ENCODE peak calls at places on chromosomes 13 and 19, in six cellular contexts. One of them, this sample, is unnamed.
A peak's percentile ranks its signal among the peaks of the same experiment; 100 is the strongest.

GRCh38 chr19:23318143-23318542 is 67.9 kb upstream of the ZNF724 start:
- DNase-seq in thoracic aorta: no peak
- DNase-seq in hepatocyte: no peak
- DNase-seq in endodermal cell: no peak
- DNase-seq in A673: no peak
- DNase-seq in esophagus muscularis mucosa: no peak
- DNase-seq in this sample: no peak

GRCh38 chr19:16771618-16772017 is 52.0 kb downstream of the NWD1 start:
- DNase-seq in hepatocyte: peak; percentile 91
- DNase-seq in thoracic aorta: peak; percentile 78
- DNase-seq in A673: peak; percentile 90
- DNase-seq in endodermal cell: peak; percentile 95
- DNase-seq in esophagus muscularis mucosa: peak; percentile 97
- DNase-seq in this sample: peak; percentile 84

GRCh38 chr13:111361873-111362648 is 41.6 kb downstream of the TEX29 start:
- DNase-seq in A673: no peak
- DNase-seq in endodermal cell: no peak
- DNase-seq in esophagus muscularis mucosa: peak; percentile 70
- DNase-seq in hepatocyte: no peak
- DNase-seq in thoracic aorta: no peak
- DNase-seq in this sample: no peak

GRCh38 chr19:39843919-39844793 is 2.0 kb downstream of the FBL start:
- DNase-seq in A673: peak; percentile 71
- DNase-seq in esophagus muscularis mucosa: no peak
- DNase-seq in hepatocyte: peak; percentile 65
- DNase-seq in endodermal cell: no peak
- DNase-seq in thoracic aorta: no peak
- DNase-seq in this sample: no peak

GRCh38 chr13:70415141-70415540 is 306.9 kb upstream of the KLHL1 start:
- DNase-seq in thoracic aorta: no peak
- DNase-seq in A673: no peak
- DNase-seq in endodermal cell: no peak
- DNase-seq in esophagus muscularis mucosa: no peak
- DNase-seq in hepatocyte: peak; percentile 22
- DNase-seq in this sample: no peak

GRCh38 chr13:60047943-60048342 is 115.8 kb downstream of the DIAPH3 start:
- DNase-seq in thoracic aorta: no peak
- DNase-seq in hepatocyte: no peak
- DNase-seq in A673: peak; percentile 88
- DNase-seq in endodermal cell: no peak
- DNase-seq in esophagus muscularis mucosa: no peak
- DNase-seq in this sample: no peak

GRCh38 chr19:31938675-31939074 is 406.7 kb upstream of the ZNF507 start:
- DNase-seq in esophagus muscularis mucosa: no peak
- DNase-seq in thoracic aorta: no peak
- DNase-seq in endodermal cell: no peak
- DNase-seq in hepatocyte: no peak
- DNase-seq in A673: no peak
- DNase-seq in this sample: no peak

GRCh38 chr13:30276178-30276577 is 31.2 kb downstream of the KATNAL1 start:
- DNase-seq in A673: no peak
- DNase-seq in thoracic aorta: no peak
- DNase-seq in hepatocyte: no peak
- DNase-seq in endodermal cell: no peak
- DNase-seq in esophagus muscularis mucosa: no peak
- DNase-seq in this sample: no peak

GRCh38 chr13:20903164-20903475 is 574 bp upstream of the XPO4 start:
- DNase-seq in esophagus muscularis mucosa: no peak
- DNase-seq in thoracic aorta: no peak
- DNase-seq in endodermal cell: no peak
- DNase-seq in A673: no peak
- DNase-seq in hepatocyte: no peak
- DNase-seq in this sample: no peak

GRCh38 chr19:32879741-32880140 is 10.2 kb upstream of the SLC7A9 start:
- DNase-seq in endodermal cell: no peak
- DNase-seq in esophagus muscularis mucosa: no peak
- DNase-seq in thoracic aorta: no peak
- DNase-seq in A673: no peak
- DNase-seq in hepatocyte: no peak
- DNase-seq in this sample: peak; percentile 38

GRCh38 chr19:50720921-50721291 is 1.3 kb upstream of the SHANK1 start:
- DNase-seq in endodermal cell: peak; percentile 71
- DNase-seq in esophagus muscularis mucosa: no peak
- DNase-seq in hepatocyte: no peak
- DNase-seq in thoracic aorta: no peak
- DNase-seq in A673: peak; percentile 61
- DNase-seq in this sample: no peak

GRCh38 chr13:103222683-103223082 is 156.5 kb upstream of the SLC10A2 start:
- DNase-seq in endodermal cell: no peak
- DNase-seq in hepatocyte: no peak
- DNase-seq in A673: no peak
- DNase-seq in thoracic aorta: no peak
- DNase-seq in esophagus muscularis mucosa: no peak
- DNase-seq in this sample: no peak

GRCh38 chr19:56623006-56623405 is 20.0 kb upstream of the SMIM17 start:
- DNase-seq in endodermal cell: no peak
- DNase-seq in hepatocyte: no peak
- DNase-seq in A673: no peak
- DNase-seq in thoracic aorta: no peak
- DNase-seq in esophagus muscularis mucosa: no peak
- DNase-seq in this sample: no peak
- H3K36me3 ChIP-seq in endodermal cell: peaks cover 40% of the 10 kb centered on the region
- H3K36me3 ChIP-seq in hepatocyte: peaks cover 3% of the 10 kb centered on the region
- H3K36me3 ChIP-seq in A673: peaks cover 12% of the 10 kb centered on the region
- H3K36me3 ChIP-seq in thoracic aorta: peaks cover 60% of the 10 kb centered on the region
- H3K36me3 ChIP-seq in esophagus muscularis mucosa: peaks cover 48% of the 10 kb centered on the region
- H3K36me3 ChIP-seq in this sample: peaks cover 59% of the 10 kb centered on the region

DNA sequence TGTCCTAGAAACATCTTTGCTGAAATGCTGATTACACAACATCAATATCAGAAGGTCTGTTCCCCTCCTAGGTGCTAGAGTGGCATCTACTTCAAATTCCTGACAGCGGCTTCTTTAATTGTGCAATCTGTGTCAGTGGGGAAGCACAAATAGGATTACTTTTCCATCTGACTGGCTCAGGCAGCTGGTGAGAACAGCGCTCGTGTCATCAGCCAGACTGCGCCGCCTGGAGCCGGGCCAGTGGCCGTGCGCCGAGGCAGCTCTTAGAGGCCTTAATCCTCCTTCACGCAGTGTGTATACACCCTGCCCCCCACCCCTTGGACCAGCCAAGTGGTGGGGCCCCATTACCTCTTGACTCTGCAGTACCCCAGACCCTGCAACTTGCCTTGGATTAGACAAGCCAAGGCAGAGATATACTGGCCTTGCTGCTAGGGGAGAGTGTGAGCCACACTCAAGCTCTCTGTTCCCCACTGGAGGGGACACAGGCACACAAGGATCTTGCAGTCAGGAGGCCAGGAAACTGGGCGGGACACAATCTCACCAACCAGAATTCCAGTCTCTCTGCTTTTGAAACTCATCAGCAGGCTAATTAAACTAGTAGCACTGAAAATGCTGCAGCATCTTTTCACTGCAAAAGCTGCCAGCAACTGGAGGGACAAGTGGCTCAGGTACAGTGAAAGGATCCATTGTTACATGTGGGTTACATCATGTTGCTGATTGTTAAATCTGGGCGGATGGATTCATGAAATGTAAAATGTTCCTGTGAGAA is 48.9 kb upstream of the EPHX3 start:
- DNase-seq in thoracic aorta: no peak
- DNase-seq in esophagus muscularis mucosa: peak; percentile 97
- DNase-seq in hepatocyte: peak; percentile 81
- DNase-seq in endodermal cell: no peak
- DNase-seq in A673: peak; percentile 96
- DNase-seq in this sample: peak; percentile 92
- H3K4me1 ChIP-seq in thoracic aorta: peaks cover 85% of the 10 kb centered on the region
- H3K4me1 ChIP-seq in esophagus muscularis mucosa: peaks cover 100% of the 10 kb centered on the region
- H3K4me1 ChIP-seq in hepatocyte: peaks cover 70% of the 10 kb centered on the region
- H3K4me1 ChIP-seq in endodermal cell: peaks cover 23% of the 10 kb centered on the region
- H3K4me1 ChIP-seq in A673: peaks cover 69% of the 10 kb centered on the region
- H3K4me1 ChIP-seq in this sample: no peaks in the 10 kb centered on the region

GRCh38 chr19:53374743-53375142 is 9.2 kb downstream of the ZNF525 start:
- DNase-seq in A673: no peak
- DNase-seq in endodermal cell: no peak
- DNase-seq in thoracic aorta: no peak
- DNase-seq in hepatocyte: no peak
- DNase-seq in esophagus muscularis mucosa: no peak
- DNase-seq in this sample: no peak

GRCh38 chr19:53372196-53372595 is 6.7 kb downstream of the ZNF525 start:
- DNase-seq in A673: no peak
- DNase-seq in thoracic aorta: no peak
- DNase-seq in endodermal cell: no peak
- DNase-seq in esophagus muscularis mucosa: no peak
- DNase-seq in hepatocyte: no peak
- DNase-seq in this sample: no peak

GRCh38 chr19:53374288-53374687 is 8.8 kb downstream of the ZNF525 start:
- DNase-seq in thoracic aorta: no peak
- DNase-seq in endodermal cell: no peak
- DNase-seq in hepatocyte: no peak
- DNase-seq in A673: no peak
- DNase-seq in esophagus muscularis mucosa: no peak
- DNase-seq in this sample: no peak
- H3K36me3 ChIP-seq in thoracic aorta: peaks cover 40% of the 10 kb centered on the region
- H3K36me3 ChIP-seq in endodermal cell: peaks cover 51% of the 10 kb centered on the region
- H3K36me3 ChIP-seq in hepatocyte: peaks cover 2% of the 10 kb centered on the region
- H3K36me3 ChIP-seq in A673: peaks cover 25% of the 10 kb centered on the region
- H3K36me3 ChIP-seq in esophagus muscularis mucosa: peaks cover 33% of the 10 kb centered on the region
- H3K36me3 ChIP-seq in this sample: peaks cover 64% of the 10 kb centered on the region

DNA sequence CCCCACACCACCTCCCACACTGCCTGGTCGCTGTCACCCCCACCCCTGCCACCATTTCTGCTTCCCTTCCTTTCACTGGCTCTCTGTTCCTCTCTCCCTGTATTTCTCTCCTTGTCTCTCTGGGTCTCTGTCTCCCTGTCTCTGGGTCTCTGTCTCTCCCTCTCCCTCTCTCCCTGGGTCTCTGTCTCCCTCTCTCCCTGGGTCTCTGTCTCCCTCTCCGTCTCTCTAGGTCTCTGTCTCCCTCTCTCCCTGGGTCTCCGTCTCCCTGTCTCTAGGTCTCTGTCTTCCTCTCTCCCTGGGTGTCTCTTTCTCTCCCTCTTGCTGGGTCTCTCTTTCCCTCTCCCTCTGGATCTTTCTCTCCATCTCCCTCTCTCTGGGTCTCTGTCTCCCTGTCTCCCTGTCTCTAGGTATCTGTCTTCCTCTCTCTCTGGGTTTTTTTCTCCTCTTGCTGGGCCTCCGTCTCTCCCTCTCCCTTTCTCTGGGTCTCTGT is 21.6 kb downstream of the KLHL26 start:
- DNase-seq in thoracic aorta: no peak
- DNase-seq in hepatocyte: no peak
- DNase-seq in endodermal cell: peak; percentile 39
- DNase-seq in A673: no peak
- DNase-seq in esophagus muscularis mucosa: no peak
- DNase-seq in this sample: no peak
- H3K4me1 ChIP-seq in thoracic aorta: peaks cover 31% of the 10 kb centered on the region
- H3K4me1 ChIP-seq in hepatocyte: peaks cover 12% of the 10 kb centered on the region
- H3K4me1 ChIP-seq in endodermal cell: no peaks in the 10 kb centered on the region
- H3K4me1 ChIP-seq in A673: peaks cover 10% of the 10 kb centered on the region
- H3K4me1 ChIP-seq in esophagus muscularis mucosa: peaks cover 83% of the 10 kb centered on the region
- H3K4me1 ChIP-seq in this sample: peaks cover 72% of the 10 kb centered on the region

GRCh38 chr19:19053508-19054314 is 10.1 kb upstream of the SLC25A42 start:
- DNase-seq in endodermal cell: peak; percentile 90
- DNase-seq in hepatocyte: peak; percentile 78
- DNase-seq in A673: peak; percentile 67
- DNase-seq in esophagus muscularis mucosa: no peak
- DNase-seq in thoracic aorta: no peak
- DNase-seq in this sample: no peak
- H3K36me3 ChIP-seq in endodermal cell: peaks cover 81% of the 10 kb centered on the region
- H3K36me3 ChIP-seq in hepatocyte: no peaks in the 10 kb centered on the region
- H3K36me3 ChIP-seq in A673: peaks cover 45% of the 10 kb centered on the region
- H3K36me3 ChIP-seq in esophagus muscularis mucosa: peaks cover 76% of the 10 kb centered on the region
- H3K36me3 ChIP-seq in thoracic aorta: peaks cover 12% of the 10 kb centered on the region
- H3K36me3 ChIP-seq in this sample: peaks cover 82% of the 10 kb centered on the region

GRCh38 chr19:2612619-2613249 is 89.8 kb downstream of the GNG7 start:
- DNase-seq in thoracic aorta: no peak
- DNase-seq in hepatocyte: no peak
- DNase-seq in endodermal cell: no peak
- DNase-seq in esophagus muscularis mucosa: no peak
- DNase-seq in A673: no peak
- DNase-seq in this sample: peak; percentile 63
- H3K4me1 ChIP-seq in thoracic aorta: peaks cover 3% of the 10 kb centered on the region
- H3K4me1 ChIP-seq in hepatocyte: no peaks in the 10 kb centered on the region
- H3K4me1 ChIP-seq in endodermal cell: no peaks in the 10 kb centered on the region
- H3K4me1 ChIP-seq in esophagus muscularis mucosa: peaks cover 33% of the 10 kb centered on the region
- H3K4me1 ChIP-seq in A673: no peaks in the 10 kb centered on the region
- H3K4me1 ChIP-seq in this sample: no peaks in the 10 kb centered on the region